ENCODE peak calls at places on chromosomes 6 and 20, in seven cellular contexts. One of them, this sample, is unnamed.

GRCh38 chr6:43254138-43254817 is 11.0 kb downstream of the TTBK1 start:
- DNase-seq in activated CD8-positive, alpha-beta T cell treated with anti-CD3 and anti-CD28 coated beads for 36 hours: peak; percentile 62
- DNase-seq in esophagus muscularis mucosa: no peak
- DNase-seq in endothelial cell: no peak
- DNase-seq in AG04450: no peak
- DNase-seq in WTC11: no peak
- DNase-seq in GM20000: no peak
- DNase-seq in this sample: no peak

GRCh38 chr6:24332306-24332705 is 25.6 kb downstream of the DCDC2 start:
- DNase-seq in GM20000: no peak
- DNase-seq in endothelial cell: no peak
- DNase-seq in activated CD8-positive, alpha-beta T cell treated with anti-CD3 and anti-CD28 coated beads for 36 hours: no peak
- DNase-seq in AG04450: no peak
- DNase-seq in esophagus muscularis mucosa: no peak
- DNase-seq in WTC11: no peak
- DNase-seq in this sample: no peak

GRCh38 chr6:53585208-53585903 is 40.5 kb upstream of the GCLC start:
- DNase-seq in esophagus muscularis mucosa: no peak
- DNase-seq in activated CD8-positive, alpha-beta T cell treated with anti-CD3 and anti-CD28 coated beads for 36 hours: no peak
- DNase-seq in GM20000: no peak
- DNase-seq in WTC11: no peak
- DNase-seq in endothelial cell: no peak
- DNase-seq in AG04450: no peak
- DNase-seq in this sample: no peak

GRCh38 chr20:51195419-51195901 is 172.6 kb upstream of the KCNG1 start:
- DNase-seq in WTC11: no peak
- DNase-seq in endothelial cell: no peak
- DNase-seq in esophagus muscularis mucosa: no peak
- DNase-seq in activated CD8-positive, alpha-beta T cell treated with anti-CD3 and anti-CD28 coated beads for 36 hours: no peak
- DNase-seq in AG04450: no peak
- DNase-seq in GM20000: no peak
- DNase-seq in this sample: no peak

GRCh38 chr6:7878401-7878964 is 32.1 kb downstream of the TXNDC5 start:
- DNase-seq in esophagus muscularis mucosa: no peak
- DNase-seq in activated CD8-positive, alpha-beta T cell treated with anti-CD3 and anti-CD28 coated beads for 36 hours: no peak
- DNase-seq in WTC11: no peak
- DNase-seq in GM20000: no peak
- DNase-seq in endothelial cell: no peak
- DNase-seq in AG04450: no peak
- DNase-seq in this sample: no peak

GRCh38 chr6:22681761-22682160 is 112.4 kb downstream of the HDGFL1 start:
- DNase-seq in activated CD8-positive, alpha-beta T cell treated with anti-CD3 and anti-CD28 coated beads for 36 hours: no peak
- DNase-seq in AG04450: no peak
- DNase-seq in esophagus muscularis mucosa: no peak
- DNase-seq in GM20000: no peak
- DNase-seq in WTC11: no peak
- DNase-seq in endothelial cell: no peak
- DNase-seq in this sample: no peak

GRCh38 chr20:34621383-34622367 is 55.2 kb downstream of the PIGU start:
- DNase-seq in WTC11: no peak
- DNase-seq in GM20000: no peak
- DNase-seq in AG04450: no peak
- DNase-seq in endothelial cell: no peak
- DNase-seq in esophagus muscularis mucosa: no peak
- DNase-seq in activated CD8-positive, alpha-beta T cell treated with anti-CD3 and anti-CD28 coated beads for 36 hours: no peak
- DNase-seq in this sample: no peak

GRCh38 chr6:69138173-69138572 is 503.1 kb downstream of the ADGRB3 start:
- DNase-seq in WTC11: no peak
- DNase-seq in endothelial cell: no peak
- DNase-seq in activated CD8-positive, alpha-beta T cell treated with anti-CD3 and anti-CD28 coated beads for 36 hours: no peak
- DNase-seq in AG04450: no peak
- DNase-seq in esophagus muscularis mucosa: no peak
- DNase-seq in GM20000: no peak
- DNase-seq in this sample: no peak

GRCh38 chr20:64057628-64058498 is 5.1 kb upstream of the TCEA2 start:
- DNase-seq in GM20000: peak; percentile 90
- DNase-seq in activated CD8-positive, alpha-beta T cell treated with anti-CD3 and anti-CD28 coated beads for 36 hours: peak; percentile 91
- DNase-seq in endothelial cell: peak; percentile 92
- DNase-seq in AG04450: no peak
- DNase-seq in esophagus muscularis mucosa: no peak
- DNase-seq in WTC11: peak; percentile 94
- DNase-seq in this sample: peak; percentile 86

GRCh38 chr6:28589234-28589951 is 63.7 kb downstream of the GPX5 start:
- DNase-seq in activated CD8-positive, alpha-beta T cell treated with anti-CD3 and anti-CD28 coated beads for 36 hours: peak; percentile 64
- DNase-seq in esophagus muscularis mucosa: no peak
- DNase-seq in AG04450: peak; percentile 74
- DNase-seq in endothelial cell: peak; percentile 75
- DNase-seq in WTC11: peak; percentile 81
- DNase-seq in GM20000: peak; percentile 54
- DNase-seq in this sample: peak; percentile 63

GRCh38 chr20:41475507-41475906 is 108.9 kb upstream of the EMILIN3 start:
- DNase-seq in GM20000: no peak
- DNase-seq in activated CD8-positive, alpha-beta T cell treated with anti-CD3 and anti-CD28 coated beads for 36 hours: no peak
- DNase-seq in WTC11: no peak
- DNase-seq in AG04450: no peak
- DNase-seq in esophagus muscularis mucosa: no peak
- DNase-seq in endothelial cell: no peak
- DNase-seq in this sample: no peak

GRCh38 chr6:161141173-161141572 is 132.7 kb downstream of the AGPAT4 start:
- DNase-seq in GM20000: no peak
- DNase-seq in endothelial cell: no peak
- DNase-seq in esophagus muscularis mucosa: peak; percentile 70
- DNase-seq in WTC11: no peak
- DNase-seq in AG04450: no peak
- DNase-seq in activated CD8-positive, alpha-beta T cell treated with anti-CD3 and anti-CD28 coated beads for 36 hours: no peak
- DNase-seq in this sample: no peak

GRCh38 chr6:43798688-43799444 is 28.9 kb downstream of the VEGFA start:
- DNase-seq in AG04450: no peak
- DNase-seq in esophagus muscularis mucosa: no peak
- DNase-seq in GM20000: peak; percentile 41
- DNase-seq in activated CD8-positive, alpha-beta T cell treated with anti-CD3 and anti-CD28 coated beads for 36 hours: peak; percentile 54
- DNase-seq in endothelial cell: no peak
- DNase-seq in WTC11: no peak
- DNase-seq in this sample: no peak

GRCh38 chr20:56166781-56167465 is 81.6 kb upstream of the MC3R start:
- DNase-seq in GM20000: no peak
- DNase-seq in endothelial cell: no peak
- DNase-seq in esophagus muscularis mucosa: no peak
- DNase-seq in activated CD8-positive, alpha-beta T cell treated with anti-CD3 and anti-CD28 coated beads for 36 hours: no peak
- DNase-seq in WTC11: no peak
- DNase-seq in AG04450: no peak
- DNase-seq in this sample: no peak

GRCh38 chr6:3825331-3825831 is 23.8 kb upstream of the FAM50B start:
- DNase-seq in GM20000: no peak
- DNase-seq in WTC11: peak; percentile 75
- DNase-seq in activated CD8-positive, alpha-beta T cell treated with anti-CD3 and anti-CD28 coated beads for 36 hours: no peak
- DNase-seq in AG04450: no peak
- DNase-seq in endothelial cell: peak; percentile 59
- DNase-seq in esophagus muscularis mucosa: no peak
- DNase-seq in this sample: peak; percentile 35

GRCh38 chr6:10413850-10414765 is 766 bp downstream of the TFAP2A start:
- DNase-seq in endothelial cell: no peak
- DNase-seq in GM20000: no peak
- DNase-seq in esophagus muscularis mucosa: no peak
- DNase-seq in AG04450: no peak
- DNase-seq in WTC11: peak; percentile 46
- DNase-seq in activated CD8-positive, alpha-beta T cell treated with anti-CD3 and anti-CD28 coated beads for 36 hours: no peak
- DNase-seq in this sample: peak; percentile 52

GRCh38 chr6:45375449-45375848 is 2.3 kb downstream of the SUPT3H start:
- DNase-seq in WTC11: no peak
- DNase-seq in activated CD8-positive, alpha-beta T cell treated with anti-CD3 and anti-CD28 coated beads for 36 hours: no peak
- DNase-seq in esophagus muscularis mucosa: no peak
- DNase-seq in GM20000: no peak
- DNase-seq in AG04450: no peak
- DNase-seq in endothelial cell: no peak
- DNase-seq in this sample: no peak

GRCh38 chr6:112253842-112254816 is at the start of gene LAMA4:
- DNase-seq in WTC11: peak; percentile 39
- DNase-seq in endothelial cell: peak; percentile 46
- DNase-seq in GM20000: no peak
- DNase-seq in AG04450: no peak
- DNase-seq in activated CD8-positive, alpha-beta T cell treated with anti-CD3 and anti-CD28 coated beads for 36 hours: peak; percentile 32
- DNase-seq in esophagus muscularis mucosa: peak; percentile 90
- DNase-seq in this sample: peak; percentile 63

GRCh38 chr6:158789115-158789917 is 29.9 kb downstream of the EZR start:
- DNase-seq in WTC11: no peak
- DNase-seq in AG04450: no peak
- DNase-seq in esophagus muscularis mucosa: no peak
- DNase-seq in endothelial cell: no peak
- DNase-seq in GM20000: peak; percentile 39
- DNase-seq in activated CD8-positive, alpha-beta T cell treated with anti-CD3 and anti-CD28 coated beads for 36 hours: peak; percentile 66
- DNase-seq in this sample: peak; percentile 71

GRCh38 chr6:108730556-108731228 is 117.5 kb upstream of the ARMC2 start:
- DNase-seq in WTC11: no peak
- DNase-seq in endothelial cell: no peak
- DNase-seq in activated CD8-positive, alpha-beta T cell treated with anti-CD3 and anti-CD28 coated beads for 36 hours: no peak
- DNase-seq in AG04450: no peak
- DNase-seq in GM20000: no peak
- DNase-seq in esophagus muscularis mucosa: no peak
- DNase-seq in this sample: no peak

DNA sequence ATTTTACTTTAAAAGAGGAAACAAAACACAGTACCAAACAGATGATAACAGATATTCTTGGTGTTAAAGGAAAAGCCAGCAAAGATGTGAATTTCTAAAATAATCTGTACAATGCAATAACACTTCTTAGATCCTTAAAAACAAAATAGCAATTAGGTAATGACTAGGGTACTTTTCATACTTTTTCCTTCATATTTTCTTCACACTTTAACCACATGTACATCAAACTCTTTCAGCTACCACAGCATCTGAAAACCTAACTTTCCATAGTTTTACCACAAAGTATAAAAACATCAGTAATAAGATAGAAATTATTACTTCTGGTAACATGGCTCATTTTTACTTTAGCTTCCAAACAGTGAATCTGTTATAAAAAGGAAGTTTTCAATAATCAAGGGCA is 141.3 kb downstream of the MMS22L start:
- DNase-seq in WTC11: no peak
- DNase-seq in AG04450: no peak
- DNase-seq in activated CD8-positive, alpha-beta T cell treated with anti-CD3 and anti-CD28 coated beads for 36 hours: no peak
- DNase-seq in endothelial cell: no peak
- DNase-seq in GM20000: no peak
- DNase-seq in esophagus muscularis mucosa: no peak
- DNase-seq in this sample: no peak
- TF ChIP-seq CTCF in WTC11: no peak
- TF ChIP-seq CTCF in AG04450: no peak
- TF ChIP-seq CTCF in activated CD8-positive, alpha-beta T cell treated with anti-CD3 and anti-CD28 coated beads for 36 hours: no peak
- TF ChIP-seq CTCF in endothelial cell: no peak
- TF ChIP-seq CTCF in GM20000: no peak
- TF ChIP-seq CTCF in esophagus muscularis mucosa: no peak
- TF ChIP-seq CTCF in this sample: no peak

GRCh38 chr6:80321011-80321410 is 214.5 kb downstream of the BCKDHB start:
- DNase-seq in activated CD8-positive, alpha-beta T cell treated with anti-CD3 and anti-CD28 coated beads for 36 hours: no peak
- DNase-seq in esophagus muscularis mucosa: no peak
- DNase-seq in WTC11: no peak
- DNase-seq in AG04450: no peak
- DNase-seq in GM20000: no peak
- DNase-seq in endothelial cell: no peak
- DNase-seq in this sample: no peak

GRCh38 chr6:80319286-80319685 is 212.8 kb downstream of the BCKDHB start:
- DNase-seq in activated CD8-positive, alpha-beta T cell treated with anti-CD3 and anti-CD28 coated beads for 36 hours: no peak
- DNase-seq in esophagus muscularis mucosa: no peak
- DNase-seq in GM20000: no peak
- DNase-seq in AG04450: no peak
- DNase-seq in WTC11: no peak
- DNase-seq in endothelial cell: no peak
- DNase-seq in this sample: no peak

GRCh38 chr6:80314531-80314930 is 208.1 kb downstream of the BCKDHB start:
- DNase-seq in esophagus muscularis mucosa: no peak
- DNase-seq in WTC11: no peak
- DNase-seq in AG04450: no peak
- DNase-seq in GM20000: no peak
- DNase-seq in endothelial cell: no peak
- DNase-seq in activated CD8-positive, alpha-beta T cell treated with anti-CD3 and anti-CD28 coated beads for 36 hours: no peak
- DNase-seq in this sample: no peak

DNA sequence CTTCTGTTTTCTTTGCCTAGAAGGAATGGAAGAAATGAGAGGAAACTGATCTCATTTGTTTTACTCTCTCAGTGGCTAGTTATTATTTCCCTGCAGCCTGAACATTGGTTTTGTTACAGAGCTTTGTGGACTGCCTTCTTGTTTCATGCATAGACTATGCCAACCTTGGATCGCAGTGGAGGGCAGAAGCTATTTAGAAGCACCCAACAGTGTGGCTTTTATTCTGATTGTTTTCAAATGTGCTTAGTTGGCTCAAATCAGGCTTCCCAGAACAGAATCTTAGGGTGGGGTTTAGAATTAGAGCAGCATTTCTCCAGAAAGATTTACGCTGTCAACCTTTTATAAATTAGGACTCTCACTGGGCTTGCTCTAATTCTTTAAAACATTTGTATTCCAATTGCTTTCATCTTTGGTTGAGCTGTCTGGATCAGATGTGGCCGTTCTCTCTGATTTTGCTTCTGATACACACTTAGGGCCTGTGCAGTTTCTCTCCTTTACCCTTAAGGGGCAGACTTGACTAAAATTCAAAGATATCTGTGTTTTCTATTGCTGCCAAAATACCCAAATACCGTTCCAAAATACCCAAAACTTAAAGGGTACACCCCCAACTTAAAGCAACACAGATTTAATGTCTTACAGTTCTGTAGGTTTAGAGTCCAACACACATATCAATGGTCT is 210.3 kb downstream of the BCKDHB start:
- DNase-seq in endothelial cell: no peak
- DNase-seq in AG04450: no peak
- DNase-seq in esophagus muscularis mucosa: no peak
- DNase-seq in activated CD8-positive, alpha-beta T cell treated with anti-CD3 and anti-CD28 coated beads for 36 hours: no peak
- DNase-seq in GM20000: no peak
- DNase-seq in WTC11: no peak
- DNase-seq in this sample: no peak
- TF ChIP-seq CTCF in endothelial cell: no peak
- TF ChIP-seq CTCF in AG04450: peak; percentile 22
- TF ChIP-seq CTCF in esophagus muscularis mucosa: no peak
- TF ChIP-seq CTCF in activated CD8-positive, alpha-beta T cell treated with anti-CD3 and anti-CD28 coated beads for 36 hours: no peak
- TF ChIP-seq CTCF in GM20000: no peak
- TF ChIP-seq CTCF in WTC11: no peak
- TF ChIP-seq CTCF in this sample: no peak

DNA sequence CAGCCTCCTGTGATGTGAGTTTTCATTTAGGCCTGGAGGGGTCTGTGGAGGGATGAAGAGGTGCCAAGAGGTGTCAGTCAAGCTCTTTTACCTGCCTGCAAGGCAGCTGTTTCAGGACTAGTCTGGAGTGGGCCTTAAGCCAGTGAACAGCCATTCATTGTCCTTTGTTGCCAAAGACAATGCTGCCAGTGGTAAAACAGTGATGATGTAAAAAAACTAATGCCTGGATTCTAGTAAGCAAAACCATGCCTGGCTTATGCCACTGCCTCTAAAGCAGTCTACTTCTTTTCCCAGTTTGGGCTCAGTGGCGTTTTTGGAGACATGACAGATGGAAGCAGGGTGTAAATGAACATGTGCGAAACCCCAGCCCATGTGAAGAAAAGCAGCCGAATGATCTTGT is 93.5 kb upstream of the KCNK16 start:
- DNase-seq in activated CD8-positive, alpha-beta T cell treated with anti-CD3 and anti-CD28 coated beads for 36 hours: no peak
- DNase-seq in GM20000: no peak
- DNase-seq in endothelial cell: no peak
- DNase-seq in esophagus muscularis mucosa: peak; percentile 82
- DNase-seq in WTC11: no peak
- DNase-seq in AG04450: no peak
- DNase-seq in this sample: no peak
- TF ChIP-seq CTCF in activated CD8-positive, alpha-beta T cell treated with anti-CD3 and anti-CD28 coated beads for 36 hours: no peak
- TF ChIP-seq CTCF in GM20000: no peak
- TF ChIP-seq CTCF in endothelial cell: no peak
- TF ChIP-seq CTCF in esophagus muscularis mucosa: no peak
- TF ChIP-seq CTCF in WTC11: no peak
- TF ChIP-seq CTCF in AG04450: no peak
- TF ChIP-seq CTCF in this sample: no peak

GRCh38 chr20:4095639-4096038 is 80.3 kb upstream of the RNF24 start:
- DNase-seq in AG04450: no peak
- DNase-seq in WTC11: no peak
- DNase-seq in activated CD8-positive, alpha-beta T cell treated with anti-CD3 and anti-CD28 coated beads for 36 hours: no peak
- DNase-seq in esophagus muscularis mucosa: no peak
- DNase-seq in GM20000: no peak
- DNase-seq in endothelial cell: no peak
- DNase-seq in this sample: no peak
- TF ChIP-seq CTCF in AG04450: no peak
- TF ChIP-seq CTCF in WTC11: no peak
- TF ChIP-seq CTCF in activated CD8-positive, alpha-beta T cell treated with anti-CD3 and anti-CD28 coated beads for 36 hours: no peak
- TF ChIP-seq CTCF in esophagus muscularis mucosa: no peak
- TF ChIP-seq CTCF in GM20000: no peak
- TF ChIP-seq CTCF in endothelial cell: no peak
- TF ChIP-seq CTCF in this sample: no peak